ENCODE peak calls at places on chromosome 1, in four cellular contexts. M, O, A and B are unnamed samples.

GRCh38 chr1:224507771-224508523 is 73.3 kb upstream of the WDR26 start:
- DNase-seq in M (no peak), O (no peak), A (peak; percentile 43), B (no peak)

GRCh38 chr1:44808063-44808937 is at the start of gene BTBD19:
- DNase-seq in M (peak; percentile 93), O (peak; percentile 88), A (peak; percentile 84), B (peak; percentile 72)

GRCh38 chr1:214990619-214991018 is 91.9 kb upstream of the KCNK2 start:
- DNase-seq in M (no peak), O (no peak), A (no peak), B (no peak)

GRCh38 chr1:186307445-186307844 is 67.6 kb downstream of the TPR start:
- DNase-seq in M (no peak), O (no peak), A (no peak), B (no peak)

GRCh38 chr1:22808846-22809501 is 98.3 kb downstream of the EPHB2 start:
- DNase-seq in M (peak; percentile 74), O (no peak), A (no peak), B (no peak)

GRCh38 chr1:223363856-223364684 is at the start of gene SUSD4:
- DNase-seq in M (peak; percentile 88), O (peak; percentile 72), A (no peak), B (peak; percentile 79)

GRCh38 chr1:54329337-54329954 is 76.7 kb downstream of the SSBP3 start:
- DNase-seq in M (no peak), O (no peak), A (no peak), B (no peak)

GRCh38 chr1:236957235-236957634 is 47.0 kb downstream of the MT1HL1 start:
- DNase-seq in M (no peak), O (no peak), A (no peak), B (no peak)

GRCh38 chr1:107895403-107896181 is 69.4 kb downstream of the VAV3 start:
- DNase-seq in M (no peak), O (no peak), A (no peak), B (no peak)

GRCh38 chr1:34162852-34163766 is 1.9 kb downstream of the CSMD2 start:
- DNase-seq in M (peak; percentile 89), O (peak; percentile 49), A (peak; percentile 32), B (peak; percentile 84)

GRCh38 chr1:158161458-158161857 is 19.2 kb upstream of the CD1D start:
- DNase-seq in M (no peak), O (no peak), A (no peak), B (no peak)

GRCh38 chr1:94270801-94271203 is 33.4 kb upstream of the ARHGAP29 start:
- DNase-seq in M (no peak), O (no peak), A (no peak), B (no peak)

GRCh38 chr1:84862810-84863251 is 30.2 kb downstream of the LPAR3 start:
- DNase-seq in M (no peak), O (no peak), A (no peak), B (no peak)

GRCh38 chr1:201140235-201140940 is 13.4 kb upstream of the ASCL5 start:
- DNase-seq in M (no peak), O (no peak), A (peak; percentile 33), B (no peak)

GRCh38 chr1:37606481-37607263 is 10.9 kb upstream of the GNL2 start:
- DNase-seq in M (no peak), O (no peak), A (no peak), B (no peak)

GRCh38 chr1:184118051-184118450 is 66.5 kb downstream of the TSEN15 start:
- DNase-seq in M (no peak), O (no peak), A (no peak), B (no peak)

GRCh38 chr1:42931911-42932422 is 26.7 kb downstream of the SLC2A1 start:
- DNase-seq in M (no peak), O (peak; percentile 63), A (no peak), B (no peak)

GRCh38 chr1:15966956-15967344 is 9.0 kb downstream of the ZBTB17 start:
- DNase-seq in M (no peak), O (no peak), A (no peak), B (no peak)

GRCh38 chr1:61423643-61424042 is 301.3 kb downstream of the TM2D1 start:
- DNase-seq in M (no peak), O (no peak), A (no peak), B (no peak)

GRCh38 chr1:15090373-15090772 is 63.2 kb upstream of the TMEM51 start:
- DNase-seq in M (no peak), O (no peak), A (peak; percentile 64), B (peak; percentile 81)

GRCh38 chr1:58162952-58163550 is 383.5 kb downstream of the OMA1 start:
- DNase-seq in M (peak; percentile 41), O (peak; percentile 30), A (peak; percentile 57), B (peak; percentile 70)

GRCh38 chr1:119885903-119886783 is 10.2 kb downstream of the ADAM30 start:
- DNase-seq in M (peak; percentile 53), O (peak; percentile 64), A (peak; percentile 37), B (peak; percentile 81)

GRCh38 chr1:8040586-8040985 is 14.5 kb upstream of the ERRFI1 start:
- DNase-seq in M (no peak), O (peak; percentile 32), A (peak; percentile 96), B (no peak)

GRCh38 chr1:221174598-221174997 is 295.4 kb downstream of the HLX start:
- DNase-seq in M (no peak), O (no peak), A (no peak), B (peak; percentile 38)

GRCh38 chr1:243434594-243434993 is 178.8 kb downstream of the SDCCAG8 start:
- DNase-seq in M (no peak), O (no peak), A (no peak), B (no peak)

GRCh38 chr1:17791055-17791390 is 35.9 kb downstream of the ACTL8 start:
- DNase-seq in M (no peak), O (no peak), A (no peak), B (no peak)

GRCh38 chr1:156881101-156881500 is 12.4 kb upstream of the PEAR1 start:
- DNase-seq in M (no peak), O (no peak), A (no peak), B (no peak)

GRCh38 chr1:183033205-183033604 is 10.0 kb downstream of the LAMC1 start:
- DNase-seq in M (no peak), O (no peak), A (no peak), B (no peak)

GRCh38 chr1:66996018-66996682 is 57.8 kb downstream of the SLC35D1 start:
- DNase-seq in M (peak; percentile 48), O (peak; percentile 43), A (peak; percentile 46), B (peak; percentile 63)

GRCh38 chr1:204513117-204513716 is 3.0 kb upstream of the MDM4 start:
- DNase-seq in M (no peak), O (no peak), A (no peak), B (no peak)

DNA sequence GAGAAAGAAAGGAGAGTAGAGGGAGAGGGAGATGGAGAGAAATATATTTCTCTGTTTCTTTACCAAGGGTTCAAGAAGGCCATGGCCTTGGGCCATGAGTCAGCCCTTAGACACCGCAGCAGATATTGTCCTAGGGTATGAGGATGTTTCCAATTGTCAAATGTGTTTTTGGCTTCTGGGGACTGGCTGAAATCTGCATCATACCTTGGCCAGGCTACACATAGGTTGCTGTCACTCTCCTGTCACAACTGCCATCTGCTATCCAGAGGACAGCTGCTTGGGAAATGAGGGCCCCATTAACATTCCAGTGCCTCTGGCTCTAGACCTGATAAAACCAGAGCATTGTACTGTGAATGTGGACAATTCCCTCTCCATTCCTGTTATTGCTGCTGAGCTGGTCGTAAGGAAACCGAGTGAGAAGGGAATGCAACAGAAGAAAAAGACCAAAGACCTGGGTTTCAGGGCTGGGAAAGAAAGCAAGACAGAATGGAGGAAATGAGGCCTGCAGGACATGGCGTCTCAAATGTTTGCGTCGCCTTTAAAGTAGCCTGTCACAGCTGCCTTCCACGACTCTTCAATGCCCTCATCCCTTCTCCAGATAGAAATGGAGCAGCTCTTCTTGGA is 8.8 kb upstream of the PIGC start:
- DNase-seq in M (no peak), O (peak; percentile 27), A (peak; percentile 57), B (no peak)
- TF ChIP-seq MAX in M (no peak), O (no peak), A (no peak), B (no peak)

DNA sequence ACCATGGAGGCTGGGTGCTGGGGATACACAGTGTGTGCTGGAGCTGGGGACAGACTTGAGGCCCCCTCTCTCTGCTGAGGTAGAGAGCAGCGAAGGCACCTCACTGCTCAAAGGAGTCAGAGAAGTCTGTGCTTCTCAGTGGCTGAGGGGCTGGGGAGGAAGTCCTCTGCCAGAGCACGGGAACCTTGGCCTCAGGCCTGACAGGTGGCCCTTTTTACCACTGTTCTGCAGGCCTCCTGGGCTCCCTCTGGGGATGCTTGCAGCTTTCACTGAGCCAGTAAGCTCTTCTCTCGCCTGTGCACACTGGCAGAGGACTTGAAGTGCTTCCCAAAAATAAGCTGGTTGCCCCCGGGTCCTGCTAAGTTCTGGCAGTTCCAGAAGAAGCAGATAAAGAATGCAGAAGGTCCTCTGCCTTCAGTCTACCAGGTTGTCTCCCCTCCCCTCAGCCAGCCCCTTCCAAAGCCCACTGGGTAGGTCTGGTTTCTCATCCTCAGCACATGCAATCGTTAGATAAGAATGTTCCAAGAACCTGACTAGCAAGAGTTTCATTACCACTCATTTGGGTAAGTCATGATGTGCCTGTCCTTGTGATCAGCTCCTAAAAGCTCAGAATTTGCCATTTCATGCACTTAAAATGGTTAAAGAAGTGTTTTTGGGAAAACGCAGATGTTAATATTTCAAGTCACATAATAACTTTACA is 53.9 kb downstream of the TENT5C start:
- DNase-seq in M (no peak), O (peak; percentile 89), A (no peak), B (no peak)
- TF ChIP-seq FOXJ3 in M (no peak), O (no peak), A (no peak), B (no peak)

GRCh38 chr1:167528057-167528705 is 9.9 kb upstream of the CD247 start:
- DNase-seq in M (no peak), O (no peak), A (no peak), B (no peak)

GRCh38 chr1:167522246-167522645 is 3.9 kb upstream of the CD247 start:
- DNase-seq in M (no peak), O (no peak), A (no peak), B (no peak)

GRCh38 chr1:167524651-167525050 is 6.3 kb upstream of the CD247 start:
- DNase-seq in M (no peak), O (no peak), A (peak; percentile 45), B (no peak)

GRCh38 chr1:167529829-167530474 is 11.6 kb upstream of the CD247 start:
- DNase-seq in M (peak; percentile 30), O (no peak), A (no peak), B (no peak)

GRCh38 chr1:167526659-167527383 is 8.5 kb upstream of the CD247 start:
- DNase-seq in M (no peak), O (no peak), A (no peak), B (no peak)
- TF ChIP-seq MAX in M (no peak), O (no peak), A (no peak), B (no peak)

GRCh38 chr1:212917134-212917485 is 33.2 kb upstream of the VASH2 start:
- DNase-seq in M (no peak), O (no peak), A (no peak), B (no peak)

GRCh38 chr1:212916395-212917133 is 33.8 kb upstream of the VASH2 start:
- DNase-seq in M (no peak), O (peak; percentile 51), A (peak; percentile 50), B (peak; percentile 63)

GRCh38 chr1:212914789-212915188 is 35.6 kb upstream of the VASH2 start:
- DNase-seq in M (no peak), O (no peak), A (no peak), B (peak; percentile 65)

GRCh38 chr1:212917858-212918257 is 32.5 kb upstream of the VASH2 start:
- DNase-seq in M (no peak), O (no peak), A (no peak), B (no peak)

GRCh38 chr1:212915245-212916091 is 34.9 kb upstream of the VASH2 start:
- DNase-seq in M (peak; percentile 80), O (peak; percentile 70), A (peak; percentile 50), B (peak; percentile 36)
- TF ChIP-seq FOXJ3 in M (no peak), O (no peak), A (no peak), B (no peak)